ENCODE peak calls at places on chromosome 9, in ten cellular contexts. R is SK-N-SH, Q is GM23338, S is breast epithelium, Y is upper lobe of left lung, A is Panc1, W is HCT116, T is endothelial cell of umbilical vein, U is transverse colon, O is K562. J is an unnamed sample. For H3K4me1, the result is how much of the 10 kb centered on the place peaks cover.

GRCh38 chr9:120480707-120481106 is 99.3 kb downstream of the CDK5RAP2 start:
- DNase-seq in R (no peak), Q (no peak), S (no peak), Y (no peak), A (no peak), W (no peak), T (peak), U (no peak), O (no peak), J (no peak)

GRCh38 chr9:98318834-98319478 is 63.5 kb upstream of the TBC1D2 start:
- DNase-seq in R (no peak), Q (no peak), S (no peak), Y (no peak), A (no peak), W (no peak), T (no peak), U (no peak), O (peak), J (no peak)

GRCh38 chr9:134235366-134235765 is 71.0 kb upstream of the RNU6ATAC start:
- DNase-seq in R (peak), Q (no peak), S (no peak), Y (peak), A (no peak), W (no peak), T (no peak), U (no peak), O (no peak), J (no peak)

GRCh38 chr9:37517977-37518376 is 32.2 kb downstream of the POLR1E start:
- DNase-seq in R (no peak), Q (no peak), S (no peak), Y (no peak), A (no peak), W (no peak), T (no peak), U (no peak), O (no peak), J (no peak)

GRCh38 chr9:136848393-136849037 is 694 bp upstream of the PHPT1 start:
- DNase-seq in R (peak), Q (peak), S (no peak), Y (peak), A (no peak), W (no peak), T (no peak), U (peak), O (peak), J (no peak)

GRCh38 chr9:114321759-114322158 is 1.1 kb upstream of the ORM1 start:
- DNase-seq in R (no peak), Q (no peak), S (no peak), Y (no peak), A (no peak), W (no peak), T (no peak), U (no peak), O (no peak), J (no peak)

GRCh38 chr9:88819471-88819870 is 171.8 kb upstream of the S1PR3 start:
- DNase-seq in R (no peak), Q (no peak), S (no peak), Y (no peak), A (no peak), W (no peak), T (no peak), U (no peak), O (no peak), J (no peak)

GRCh38 chr9:125145425-125145824 is 2.1 kb upstream of the SCAI start:
- DNase-seq in R (no peak), Q (no peak), S (no peak), Y (no peak), A (no peak), W (no peak), T (no peak), U (no peak), O (no peak), J (no peak)

GRCh38 chr9:134212809-134213507 is 48.6 kb upstream of the RNU6ATAC start:
- DNase-seq in R (peak), Q (no peak), S (no peak), Y (no peak), A (no peak), W (no peak), T (no peak), U (no peak), O (no peak), J (no peak)

GRCh38 chr9:133963166-133963565 is 29.0 kb downstream of the VAV2 start:
- DNase-seq in R (no peak), Q (no peak), S (no peak), Y (no peak), A (no peak), W (no peak), T (no peak), U (no peak), O (no peak), J (no peak)

GRCh38 chr9:77743381-77743780 is 95.3 kb upstream of the GNA14 start:
- DNase-seq in R (no peak), Q (no peak), S (no peak), Y (no peak), A (no peak), W (no peak), T (no peak), U (no peak), O (no peak), J (no peak)

GRCh38 chr9:105046907-105047651 is 119.1 kb upstream of the ABCA1 start:
- DNase-seq in R (peak), Q (no peak), S (no peak), Y (no peak), A (no peak), W (no peak), T (no peak), U (no peak), O (no peak), J (no peak)

GRCh38 chr9:121824651-121825480 is 173.4 kb downstream of the DAB2IP start:
- DNase-seq in R (peak), Q (peak), S (peak), Y (no peak), A (no peak), W (no peak), T (no peak), U (no peak), O (peak), J (no peak)

GRCh38 chr9:94933429-94933828 is 206.9 kb downstream of the AOPEP start:
- DNase-seq in R (no peak), Q (no peak), S (no peak), Y (no peak), A (no peak), W (no peak), T (no peak), U (no peak), O (no peak), J (no peak)

GRCh38 chr9:4970970-4971641 is 14.0 kb upstream of the JAK2 start:
- DNase-seq in R (no peak), Q (no peak), S (no peak), Y (no peak), A (no peak), W (no peak), T (no peak), U (no peak), O (no peak), J (no peak)

GRCh38 chr9:116873937-116874900 is 187.1 kb downstream of the TRIM32 start:
- DNase-seq in R (no peak), Q (no peak), S (no peak), Y (no peak), A (no peak), W (no peak), T (no peak), U (no peak), O (no peak), J (no peak)

GRCh38 chr9:121670447-121670846 is 19.0 kb downstream of the DAB2IP start:
- DNase-seq in R (no peak), Q (no peak), S (no peak), Y (no peak), A (no peak), W (no peak), T (no peak), U (no peak), O (no peak), J (no peak)

GRCh38 chr9:125260564-125260963 is 1.1 kb upstream of the GAPVD1 start:
- DNase-seq in R (no peak), Q (no peak), S (no peak), Y (no peak), A (no peak), W (no peak), T (no peak), U (no peak), O (no peak), J (no peak)

GRCh38 chr9:5441043-5441442 is 3.3 kb upstream of the PLGRKT start:
- DNase-seq in R (no peak), Q (no peak), S (no peak), Y (no peak), A (no peak), W (no peak), T (no peak), U (no peak), O (no peak), J (no peak)

GRCh38 chr9:22214021-22214420 is 204.9 kb upstream of the CDKN2B start:
- DNase-seq in R (no peak), Q (no peak), S (no peak), Y (no peak), A (no peak), W (no peak), T (no peak), U (no peak), O (no peak), J (no peak)

GRCh38 chr9:105313238-105313637 is 68.8 kb downstream of the SLC44A1 start:
- DNase-seq in R (no peak), Q (no peak), S (no peak), Y (no peak), A (no peak), W (no peak), T (no peak), U (no peak), O (no peak), J (no peak)

GRCh38 chr9:135065151-135065550 is 22.3 kb upstream of the OLFM1 start:
- DNase-seq in R (no peak), Q (no peak), S (peak), Y (no peak), A (no peak), W (no peak), T (no peak), U (no peak), O (no peak), J (no peak)

GRCh38 chr9:27671591-27671990 is 98.3 kb upstream of the C9orf72 start:
- DNase-seq in R (no peak), Q (no peak), S (no peak), Y (no peak), A (no peak), W (no peak), T (no peak), U (no peak), O (no peak), J (no peak)

GRCh38 chr9:111271481-111272080 is 58.4 kb downstream of the OR2K2 start:
- DNase-seq in R (peak), Q (no peak), S (no peak), Y (no peak), A (no peak), W (no peak), T (no peak), U (no peak), O (no peak), J (no peak)

GRCh38 chr9:121242219-121242954 is 25.6 kb upstream of the GSN start:
- DNase-seq in R (no peak), Q (no peak), S (no peak), Y (no peak), A (no peak), W (no peak), T (no peak), U (no peak), O (no peak), J (no peak)

GRCh38 chr9:134889386-134890214 is 9.0 kb downstream of the FCN2 start:
- DNase-seq in R (no peak), Q (no peak), S (no peak), Y (no peak), A (no peak), W (no peak), T (no peak), U (no peak), O (no peak), J (no peak)

GRCh38 chr9:133526721-133527321 is 2.1 kb upstream of the MYMK start:
- DNase-seq in R (no peak), Q (peak), S (no peak), Y (peak), A (no peak), W (no peak), T (no peak), U (no peak), O (no peak), J (no peak)

GRCh38 chr9:91718071-91718470 is 232.0 kb downstream of the ROR2 start:
- DNase-seq in R (no peak), Q (no peak), S (no peak), Y (no peak), A (no peak), W (no peak), T (no peak), U (no peak), O (no peak), J (no peak)

DNA sequence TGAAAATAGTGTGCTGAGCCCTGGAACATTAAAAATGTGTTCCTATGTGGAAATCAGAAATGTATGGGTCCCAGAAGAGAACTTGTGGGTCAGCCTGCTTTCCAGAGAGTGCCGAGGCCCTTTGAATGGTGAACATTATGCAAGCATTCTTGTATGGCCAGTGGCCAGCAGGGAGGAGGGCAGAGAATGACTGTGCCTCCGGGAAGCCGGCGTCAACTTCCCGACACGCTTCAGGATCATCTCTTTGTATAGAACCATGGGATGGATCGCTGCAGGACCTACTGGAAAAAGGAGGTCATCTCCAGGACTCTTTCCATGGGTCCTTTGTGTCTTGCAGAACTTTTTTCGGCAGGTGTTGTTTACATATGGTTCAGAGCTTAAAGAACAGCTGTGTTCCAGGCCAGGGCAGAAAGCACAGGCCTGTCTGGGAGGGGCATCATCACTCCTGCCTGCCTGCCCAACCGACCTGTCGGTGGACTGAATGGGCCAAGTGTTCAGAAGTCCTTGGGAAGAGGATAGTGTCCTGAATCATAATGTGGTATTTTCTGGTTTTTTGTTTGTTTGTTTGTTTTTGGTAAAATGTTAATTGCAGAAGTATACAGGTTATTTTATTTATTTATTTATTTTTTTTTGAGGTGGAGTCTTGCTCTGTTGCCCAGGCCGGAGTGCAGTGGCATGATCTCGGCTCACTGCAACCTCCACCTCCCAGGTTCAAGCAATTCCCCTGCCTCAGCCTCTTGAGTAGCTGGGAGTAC is 9.0 kb downstream of the PRRC2B start:
- DNase-seq in R (no peak), Q (no peak), S (peak), Y (no peak), A (no peak), W (no peak), T (peak), U (peak), O (no peak), J (peak)
- H3K4me1 ChIP-seq in R (half or more), Q (half or more), S (half or more), Y (half or more), A (half or more), W (under half), T (half or more), U (half or more), O (under half), J (under half)

DNA sequence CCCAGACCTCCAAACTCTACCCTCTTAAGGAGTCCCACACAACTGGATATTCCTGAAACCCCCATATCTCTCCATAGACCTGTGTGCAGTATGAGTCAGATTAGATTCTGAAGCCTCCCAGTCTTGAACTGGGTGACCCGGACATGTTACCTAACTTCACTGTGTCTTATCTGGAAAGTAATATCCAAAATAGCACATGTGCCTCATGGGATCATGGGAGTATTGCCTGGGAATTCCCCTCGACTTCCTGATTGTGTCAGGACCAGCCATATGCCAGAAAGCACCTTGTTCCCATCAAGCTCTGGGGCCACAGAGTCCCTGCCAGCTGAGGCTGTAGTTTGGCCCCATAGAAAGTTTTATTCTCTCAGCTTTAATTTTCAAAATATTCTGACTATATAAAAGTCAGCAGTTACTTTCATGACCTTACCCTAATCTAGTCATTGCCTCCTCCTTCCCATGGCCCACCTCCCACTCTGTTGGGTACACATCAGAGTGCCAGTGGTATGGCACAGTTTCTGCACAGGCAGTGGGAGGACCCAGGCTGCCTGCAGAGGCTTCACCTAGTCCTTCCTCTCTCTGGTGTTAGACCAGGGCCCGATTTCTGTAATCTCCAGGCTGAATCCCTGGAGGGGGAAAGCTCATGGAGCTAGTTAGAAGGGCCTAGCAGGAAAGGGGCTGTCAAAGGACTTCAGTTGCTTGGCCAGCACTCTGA is 19.5 kb upstream of the B4GALT1 start:
- DNase-seq in R (no peak), Q (no peak), S (no peak), Y (no peak), A (no peak), W (no peak), T (peak), U (peak), O (peak), J (no peak)
- TF ChIP-seq POLR2AphosphoS5 in R (no peak), Q (no peak), S (no peak), Y (peak), A (no peak), W (no peak), T (no peak), U (no peak), O (no peak), J (no peak)

GRCh38 chr9:93207326-93207814 is 23.4 kb downstream of the WNK2 start:
- DNase-seq in R (peak), Q (no peak), S (no peak), Y (no peak), A (no peak), W (no peak), T (no peak), U (no peak), O (no peak), J (no peak)

GRCh38 chr9:93205896-93206575 is 22.1 kb downstream of the WNK2 start:
- DNase-seq in R (no peak), Q (no peak), S (no peak), Y (peak), A (no peak), W (no peak), T (no peak), U (no peak), O (no peak), J (no peak)

GRCh38 chr9:93205045-93205768 is 21.3 kb downstream of the WNK2 start:
- DNase-seq in R (peak), Q (no peak), S (no peak), Y (peak), A (no peak), W (no peak), T (no peak), U (no peak), O (no peak), J (peak)

GRCh38 chr9:93207860-93208734 is 24.2 kb downstream of the WNK2 start:
- DNase-seq in R (no peak), Q (no peak), S (no peak), Y (no peak), A (no peak), W (no peak), T (no peak), U (no peak), O (no peak), J (no peak)

DNA sequence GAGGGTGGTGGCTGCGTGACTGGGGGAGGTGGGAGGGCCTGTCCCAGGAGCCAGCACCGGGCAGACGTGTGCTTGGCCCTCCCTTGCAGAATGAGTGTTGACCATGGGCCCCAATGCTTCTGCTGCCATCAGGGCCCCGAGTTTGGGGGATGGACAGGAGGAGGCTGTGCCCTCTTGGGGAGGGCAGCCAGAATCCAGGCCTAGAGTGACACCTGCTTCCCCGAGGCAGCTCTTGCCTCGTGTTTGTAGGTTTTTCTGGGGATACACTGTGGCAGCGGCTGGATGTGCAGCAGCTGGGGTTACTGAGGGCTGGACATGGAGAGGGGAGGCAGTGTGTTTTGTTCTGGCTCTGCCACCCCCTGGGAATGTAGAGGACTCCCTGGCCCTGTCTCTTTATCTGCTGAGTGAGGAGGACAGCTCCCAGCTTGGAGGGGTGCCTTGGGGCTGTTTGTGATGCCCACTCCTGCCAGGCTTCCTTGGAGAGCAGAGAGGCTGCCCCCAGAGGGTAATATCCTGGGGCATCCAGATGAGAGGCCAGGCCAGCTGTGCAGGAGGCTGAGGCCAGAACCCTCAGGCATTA is 22.7 kb downstream of the WNK2 start:
- DNase-seq in R (no peak), Q (no peak), S (no peak), Y (peak), A (no peak), W (no peak), T (no peak), U (no peak), O (no peak), J (no peak)
- H3K4me1 ChIP-seq in R (under half), Q (under half), S (under half), Y (under half), A (under half), W (under half), T (under half), U (half or more), O (under half), J (under half)

GRCh38 chr9:130013326-130013725 is 29.7 kb downstream of the FNBP1 start:
- DNase-seq in R (no peak), Q (no peak), S (no peak), Y (no peak), A (no peak), W (no peak), T (no peak), U (no peak), O (no peak), J (no peak)
- TF ChIP-seq POLR2AphosphoS5 in R (no peak), Q (no peak), S (no peak), Y (no peak), A (no peak), W (no peak), T (no peak), U (no peak), O (no peak), J (no peak)

DNA sequence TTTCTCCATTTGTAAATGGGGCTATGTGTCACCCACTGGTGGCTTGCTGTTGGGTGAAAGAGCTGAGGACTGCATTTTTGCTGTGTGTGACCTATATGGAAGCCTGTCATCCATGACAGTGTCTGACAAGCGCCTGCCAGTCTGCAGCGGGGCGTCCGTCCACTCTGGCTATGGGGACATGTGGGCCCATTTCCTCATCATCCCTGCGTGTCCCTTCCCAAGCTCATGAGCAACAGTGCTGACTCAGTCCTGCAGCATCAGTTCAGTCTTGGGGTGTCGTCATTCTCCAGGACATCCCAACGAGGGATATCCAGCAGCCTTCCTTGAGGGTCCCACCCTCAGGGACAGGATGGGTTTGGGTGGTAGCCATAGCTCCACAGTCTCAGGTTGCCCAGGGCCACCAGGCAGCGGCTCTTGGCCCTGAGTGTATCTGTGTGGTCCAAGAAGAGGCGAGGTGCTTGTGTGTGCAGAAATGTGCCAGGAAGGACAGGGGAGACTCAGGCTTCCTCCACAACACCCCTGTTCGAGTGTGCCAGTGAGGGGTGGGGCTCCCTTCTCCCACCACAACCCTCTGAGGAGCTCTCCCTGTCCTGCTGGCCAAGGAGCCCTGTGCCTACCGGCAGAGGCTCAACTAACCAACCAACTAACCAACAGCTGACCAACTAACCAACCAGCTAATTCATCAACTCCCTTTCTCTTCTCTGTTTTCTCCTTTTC is 2.1 kb downstream of the FGD3 start:
- DNase-seq in R (no peak), Q (no peak), S (peak), Y (no peak), A (no peak), W (no peak), T (no peak), U (no peak), O (no peak), J (no peak)
- H3K4me1 ChIP-seq in R (under half), Q (under half), S (under half), Y (under half), A (under half), W (under half), T (under half), U (under half), O (under half), J (under half)

GRCh38 chr9:130180516-130180915 is 8.3 kb downstream of the NCS1 start:
- DNase-seq in R (no peak), Q (no peak), S (no peak), Y (no peak), A (no peak), W (no peak), T (no peak), U (no peak), O (no peak), J (no peak)
- TF ChIP-seq POLR2AphosphoS5 in R (no peak), Q (no peak), S (no peak), Y (no peak), A (no peak), W (no peak), T (no peak), U (no peak), O (no peak), J (no peak)